ENCODE peak calls at places on chromosomes 5 and 9, in nine cellular contexts. C, I, B, W, R, O, D, N and G are unnamed samples.

GRCh38 chr9:112861638-112862555 is 28.8 kb downstream of the SLC46A2 start:
- DNase-seq in C (no peak), I (no peak), B (no peak), W (no peak), R (no peak), O (no peak), D (no peak), N (no peak), G (no peak)

GRCh38 chr5:123097483-123097870 is 8.4 kb downstream of the PRDM6 start:
- DNase-seq in C (no peak), I (no peak), B (no peak), W (no peak), R (no peak), O (no peak), D (no peak), N (no peak), G (no peak)

GRCh38 chr9:121295662-121296191 is 27.8 kb downstream of the GSN start:
- DNase-seq in C (no peak), I (no peak), B (no peak), W (no peak), R (no peak), O (no peak), D (no peak), N (no peak), G (no peak)

GRCh38 chr9:91208837-91209236 is 152.9 kb downstream of the AUH start:
- DNase-seq in C (no peak), I (peak; percentile 11), B (no peak), W (no peak), R (no peak), O (no peak), D (no peak), N (no peak), G (no peak)

GRCh38 chr5:140073296-140073695 is 30.2 kb upstream of the NRG2 start:
- DNase-seq in C (peak; percentile 27), I (peak; percentile 13), B (no peak), W (no peak), R (no peak), O (no peak), D (no peak), N (no peak), G (no peak)

GRCh38 chr9:23563497-23563896 is 262.5 kb downstream of the ELAVL2 start:
- DNase-seq in C (no peak), I (no peak), B (no peak), W (no peak), R (no peak), O (no peak), D (no peak), N (no peak), G (no peak)

GRCh38 chr9:20526500-20527319 is 95.6 kb downstream of the MLLT3 start:
- DNase-seq in C (peak; percentile 52), I (peak; percentile 43), B (no peak), W (no peak), R (no peak), O (no peak), D (no peak), N (peak; percentile 20), G (no peak)

GRCh38 chr5:154465169-154465568 is 12.9 kb downstream of the HAND1 start:
- DNase-seq in C (no peak), I (no peak), B (no peak), W (no peak), R (no peak), O (no peak), D (no peak), N (no peak), G (no peak)

GRCh38 chr9:127567119-127567897 is 44.8 kb upstream of the STXBP1 start:
- DNase-seq in C (no peak), I (no peak), B (no peak), W (no peak), R (no peak), O (no peak), D (no peak), N (peak; percentile 71), G (no peak)

GRCh38 chr9:79896390-79896789 is 324.6 kb downstream of the TLE4 start:
- DNase-seq in C (no peak), I (no peak), B (no peak), W (no peak), R (no peak), O (no peak), D (peak; percentile 15), N (no peak), G (no peak)

GRCh38 chr9:10055886-10056395 is 556.9 kb downstream of the PTPRD start:
- DNase-seq in C (no peak), I (no peak), B (no peak), W (no peak), R (no peak), O (no peak), D (no peak), N (no peak), G (no peak)

GRCh38 chr9:121242219-121242954 is 25.6 kb upstream of the GSN start:
- DNase-seq in C (no peak), I (no peak), B (no peak), W (no peak), R (no peak), O (no peak), D (no peak), N (no peak), G (no peak)

GRCh38 chr9:129436751-129437625 is 183.9 kb downstream of the C9orf50 start:
- DNase-seq in C (no peak), I (no peak), B (peak; percentile 24), W (peak; percentile 68), R (peak; percentile 18), O (no peak), D (no peak), N (no peak), G (no peak)

GRCh38 chr9:33881635-33882034 is 64.7 kb downstream of the UBE2R2 start:
- DNase-seq in C (no peak), I (no peak), B (no peak), W (no peak), R (no peak), O (no peak), D (no peak), N (no peak), G (no peak)

GRCh38 chr9:136484153-136485048 is 1.6 kb upstream of the SEC16A start:
- DNase-seq in C (no peak), I (peak; percentile 30), B (no peak), W (peak; percentile 62), R (no peak), O (peak; percentile 35), D (no peak), N (peak; percentile 70), G (no peak)

GRCh38 chr9:6922680-6923079 is 164.9 kb downstream of the KDM4C start:
- DNase-seq in C (no peak), I (no peak), B (no peak), W (no peak), R (no peak), O (no peak), D (no peak), N (no peak), G (no peak)